ENCODE peak calls at places on chromosome 22, in six cellular contexts. Y is HuH-7.5; Q is hypothalamus; I is stimulated activated CD4-positive, alpha-beta T cell treated with anti-CD3 and anti-CD28 coated beads, Interleukin-15, amount 100 ng/mL, for 1 hour; O is ELF-1; U is SW 1271. K is an unnamed sample.
A peak's percentile ranks its signal among the peaks of the same experiment; 100 is the strongest.

GRCh38 chr22:38075105-38075825 is 8.7 kb downstream of the SLC16A8 start:
- DNase-seq in Y (no peak), Q (no peak), I (no peak), O (no peak), U (no peak), K (no peak)

GRCh38 chr22:42906605-42907338 is 49.7 kb upstream of the ARFGAP3 start:
- DNase-seq in Y (no peak), Q (no peak), I (no peak), O (no peak), U (no peak), K (no peak)

GRCh38 chr22:19522881-19523239 is 1.4 kb downstream of the CLDN5 start:
- DNase-seq in Y (no peak), Q (no peak), I (no peak), O (no peak), U (no peak), K (no peak)

GRCh38 chr22:20111045-20111688 is 4.7 kb upstream of the RANBP1 start:
- DNase-seq in Y (peak; percentile 70), Q (no peak), I (no peak), O (peak; percentile 74), U (no peak), K (no peak)

GRCh38 chr22:19175602-19176174 is 2.8 kb downstream of the SLC25A1 start:
- DNase-seq in Y (no peak), Q (no peak), I (no peak), O (peak; percentile 41), U (no peak), K (no peak)

GRCh38 chr22:44702479-44703219 is 645 bp downstream of the PRR5 start:
- DNase-seq in Y (no peak), Q (no peak), I (no peak), O (peak; percentile 66), U (no peak), K (no peak)

GRCh38 chr22:28955817-28956216 is 72.4 kb downstream of the ZNRF3 start:
- DNase-seq in Y (no peak), Q (no peak), I (peak; percentile 13), O (no peak), U (no peak), K (no peak)

GRCh38 chr22:33467067-33467466 is 408.9 kb upstream of the SYN3 start:
- DNase-seq in Y (no peak), Q (no peak), I (no peak), O (no peak), U (no peak), K (no peak)

GRCh38 chr22:24161909-24162308 is 19.4 kb upstream of the SUSD2 start:
- DNase-seq in Y (no peak), Q (no peak), I (no peak), O (no peak), U (no peak), K (no peak)

GRCh38 chr22:39349506-39349966 is 255 bp upstream of the SYNGR1 start:
- DNase-seq in Y (peak; percentile 92), Q (peak; percentile 32), I (no peak), O (no peak), U (no peak), K (no peak)

GRCh38 chr22:37371911-37372310 is 55.4 kb downstream of the ELFN2 start:
- DNase-seq in Y (no peak), Q (no peak), I (no peak), O (no peak), U (no peak), K (no peak)

GRCh38 chr22:26330971-26331625 is 98.0 kb upstream of the ASPHD2 start:
- DNase-seq in Y (peak; percentile 58), Q (peak; percentile 1), I (peak; percentile 10), O (peak; percentile 68), U (no peak), K (no peak)

GRCh38 chr22:44200451-44200850 is 19.7 kb downstream of the PARVG start:
- DNase-seq in Y (no peak), Q (no peak), I (no peak), O (no peak), U (no peak), K (no peak)

GRCh38 chr22:30015229-30015797 is 65.0 kb upstream of the HORMAD2 start:
- DNase-seq in Y (no peak), Q (no peak), I (no peak), O (no peak), U (no peak), K (no peak)

GRCh38 chr22:27804016-27804415 is 2.5 kb upstream of the MN1 start:
- DNase-seq in Y (no peak), Q (no peak), I (no peak), O (no peak), U (no peak), K (no peak)

GRCh38 chr22:22839570-22840314 is 47.9 kb upstream of the IGLL5 start:
- DNase-seq in Y (no peak), Q (no peak), I (no peak), O (no peak), U (no peak), K (no peak)

GRCh38 chr22:27885977-27886842 is 32.8 kb downstream of the PITPNB start:
- DNase-seq in Y (no peak), Q (no peak), I (no peak), O (peak; percentile 22), U (no peak), K (peak; percentile 51)

GRCh38 chr22:26977741-26978140 is 320.4 kb downstream of the MIAT start:
- DNase-seq in Y (no peak), Q (no peak), I (no peak), O (no peak), U (no peak), K (no peak)

GRCh38 chr22:28759861-28760560 is 12.5 kb upstream of the CCDC117 start:
- DNase-seq in Y (no peak), Q (no peak), I (no peak), O (peak; percentile 67), U (no peak), K (no peak)

GRCh38 chr22:40261783-40262182 is 84.1 kb downstream of the TNRC6B start:
- DNase-seq in Y (no peak), Q (no peak), I (no peak), O (no peak), U (no peak), K (no peak)

GRCh38 chr22:50119768-50120251 is 30.0 kb downstream of the MOV10L1 start:
- DNase-seq in Y (no peak), Q (no peak), I (no peak), O (no peak), U (no peak), K (peak; percentile 81)

GRCh38 chr22:31526275-31526674 is 29.9 kb downstream of the SFI1 start:
- DNase-seq in Y (no peak), Q (no peak), I (no peak), O (no peak), U (no peak), K (no peak)

GRCh38 chr22:31707519-31707918 is 42.4 kb downstream of the PRR14L start:
- DNase-seq in Y (no peak), Q (no peak), I (no peak), O (no peak), U (no peak), K (no peak)

GRCh38 chr22:24601217-24602104 is 1.5 kb upstream of the GGT1 start:
- DNase-seq in Y (no peak), Q (no peak), I (no peak), O (no peak), U (no peak), K (no peak)

GRCh38 chr22:36737776-36738175 is 34.2 kb upstream of the CACNG2 start:
- DNase-seq in Y (no peak), Q (no peak), I (no peak), O (no peak), U (no peak), K (no peak)

GRCh38 chr22:42358643-42359558 is 73.3 kb downstream of the NFAM1 start:
- DNase-seq in Y (no peak), Q (no peak), I (no peak), O (no peak), U (no peak), K (no peak)

GRCh38 chr22:23192133-23192532 is 11.8 kb downstream of the BCR start:
- DNase-seq in Y (no peak), Q (no peak), I (no peak), O (no peak), U (no peak), K (no peak)

GRCh38 chr22:37817705-37818311 is 5.4 kb upstream of the GALR3 start:
- DNase-seq in Y (peak; percentile 92), Q (peak; percentile 63), I (peak; percentile 63), O (peak; percentile 95), U (no peak), K (peak; percentile 33)

GRCh38 chr22:47102081-47102480 is 339.6 kb downstream of the TBC1D22A start:
- DNase-seq in Y (no peak), Q (no peak), I (no peak), O (peak; percentile 75), U (no peak), K (no peak)

GRCh38 chr22:26610072-26610958 is 7.5 kb downstream of the CRYBB1 start:
- DNase-seq in Y (no peak), Q (no peak), I (no peak), O (no peak), U (no peak), K (no peak)